ENCODE peak calls at places on chromosomes 13 and 19, in six cellular contexts. H is HT1080; K is pancreas; N is substantia nigra; Z is NCI-H2107; D is stimulated activated CD4-positive, alpha-beta T cell treated with anti-CD3 and anti-CD28 coated beads, Interleukin-2, amount 100 ng/mL, for 48 hours. J is an unnamed sample.

GRCh38 chr13:110107568-110108347 is 199.2 kb downstream of the COL4A1 start:
- DNase-seq in H (no peak), K (no peak), N (no peak), Z (no peak), D (no peak), J (no peak)

GRCh38 chr19:13063461-13064091 is 39.1 kb downstream of the LYL1 start:
- DNase-seq in H (no peak), K (no peak), N (peak), Z (no peak), D (no peak), J (no peak)

GRCh38 chr19:10007366-10007765 is 2.9 kb downstream of the COL5A3 start:
- DNase-seq in H (no peak), K (no peak), N (no peak), Z (no peak), D (no peak), J (no peak)

GRCh38 chr13:112842343-112842856 is 126.6 kb upstream of the MCF2L start:
- DNase-seq in H (no peak), K (no peak), N (no peak), Z (no peak), D (no peak), J (no peak)

GRCh38 chr13:24161010-24161775 is 673 bp downstream of the SPATA13 start:
- DNase-seq in H (peak), K (peak), N (no peak), Z (no peak), D (peak), J (peak)

GRCh38 chr19:56141416-56141992 is 417 bp downstream of the ZNF444 start:
- DNase-seq in H (no peak), K (peak), N (no peak), Z (no peak), D (no peak), J (no peak)

GRCh38 chr19:52343548-52343947 is 7.5 kb downstream of the ZNF610 start:
- DNase-seq in H (peak), K (peak), N (peak), Z (no peak), D (peak), J (peak)

GRCh38 chr13:27347373-27347772 is 76.7 kb downstream of the RASL11A start:
- DNase-seq in H (no peak), K (no peak), N (no peak), Z (no peak), D (no peak), J (no peak)

GRCh38 chr19:2333027-2333806 is 4.7 kb downstream of the SPPL2B start:
- DNase-seq in H (no peak), K (no peak), N (no peak), Z (peak), D (no peak), J (peak)

GRCh38 chr19:3656747-3657394 is 30.3 kb upstream of the CACTIN start:
- DNase-seq in H (no peak), K (no peak), N (no peak), Z (no peak), D (no peak), J (no peak)

GRCh38 chr13:26722321-26722720 is 38.3 kb downstream of the GPR12 start:
- DNase-seq in H (no peak), K (no peak), N (no peak), Z (no peak), D (no peak), J (peak)

GRCh38 chr13:74825170-74825948 is 656.6 kb downstream of the TBC1D4 start:
- DNase-seq in H (peak), K (no peak), N (no peak), Z (no peak), D (no peak), J (no peak)

GRCh38 chr13:52713894-52714293 is 25.7 kb downstream of the CNMD start:
- DNase-seq in H (peak), K (no peak), N (peak), Z (no peak), D (no peak), J (no peak)

GRCh38 chr13:37209621-37210020 is 104.2 kb upstream of the CSNK1A1L start:
- DNase-seq in H (peak), K (no peak), N (no peak), Z (no peak), D (no peak), J (no peak)

GRCh38 chr13:33105387-33106005 is 89.3 kb downstream of the KL start:
- DNase-seq in H (no peak), K (no peak), N (peak), Z (no peak), D (no peak), J (no peak)

J was measured in SK-N-DZ.